ENCODE peak calls at places on chromosome 17, in eight cellular contexts. W is HCT116, B is IMR-90, X is uterus, Q is adrenal gland, T is stomach, A is esophagus squamous epithelium, D is K562. M is an unnamed sample.
A peak's percentile ranks its signal among the peaks of the same experiment; 100 is the strongest.

GRCh38 chr17:55549140-55549539 is 37.9 kb upstream of the SMIM36 start:
- DNase-seq in W (peak; percentile 40), B (no peak), X (no peak), Q (no peak), T (no peak), A (no peak), D (peak; percentile 39), M (no peak)

GRCh38 chr17:29179232-29180036 is 764 bp downstream of the MYO18A start:
- DNase-seq in W (no peak), B (no peak), X (peak; percentile 33), Q (peak; percentile 58), T (peak; percentile 90), A (no peak), D (peak; percentile 92), M (peak; percentile 45)

GRCh38 chr17:80195141-80195540 is 25.0 kb downstream of the SGSH start:
- DNase-seq in W (no peak), B (no peak), X (no peak), Q (no peak), T (no peak), A (no peak), D (no peak), M (no peak)

GRCh38 chr17:57293077-57293476 is 36.8 kb downstream of the MSI2 start:
- DNase-seq in W (peak; percentile 68), B (no peak), X (no peak), Q (no peak), T (no peak), A (no peak), D (no peak), M (peak; percentile 86)

GRCh38 chr17:6269474-6269873 is 165.4 kb downstream of the AIPL1 start:
- DNase-seq in W (peak; percentile 6), B (peak; percentile 28), X (no peak), Q (no peak), T (no peak), A (no peak), D (peak; percentile 24), M (no peak)

GRCh38 chr17:80539022-80539421 is 5.6 kb upstream of the RPTOR start:
- DNase-seq in W (no peak), B (no peak), X (no peak), Q (no peak), T (no peak), A (no peak), D (no peak), M (no peak)

GRCh38 chr17:9116861-9117568 is 95.7 kb downstream of the NTN1 start:
- DNase-seq in W (no peak), B (no peak), X (no peak), Q (no peak), T (no peak), A (no peak), D (no peak), M (no peak)

GRCh38 chr17:18291718-18292540 is 22.9 kb downstream of the TOP3A start:
- DNase-seq in W (no peak), B (no peak), X (no peak), Q (no peak), T (no peak), A (no peak), D (no peak), M (no peak)

GRCh38 chr17:4144411-4144747 is 1.4 kb downstream of the CYB5D2 start:
- DNase-seq in W (no peak), B (no peak), X (no peak), Q (no peak), T (no peak), A (no peak), D (no peak), M (no peak)

GRCh38 chr17:4140125-4140524 is 2.7 kb downstream of the ZZEF1 start:
- DNase-seq in W (no peak), B (no peak), X (no peak), Q (no peak), T (no peak), A (no peak), D (no peak), M (no peak)

GRCh38 chr17:4147751-4148310 is 4.8 kb downstream of the CYB5D2 start:
- DNase-seq in W (no peak), B (peak; percentile 43), X (no peak), Q (no peak), T (no peak), A (no peak), D (no peak), M (no peak)

GRCh38 chr17:4142107-4142900 is 526 bp downstream of the ZZEF1 start:
- DNase-seq in W (no peak), B (peak; percentile 17), X (no peak), Q (peak; percentile 65), T (peak; percentile 32), A (no peak), D (no peak), M (no peak)

DNA sequence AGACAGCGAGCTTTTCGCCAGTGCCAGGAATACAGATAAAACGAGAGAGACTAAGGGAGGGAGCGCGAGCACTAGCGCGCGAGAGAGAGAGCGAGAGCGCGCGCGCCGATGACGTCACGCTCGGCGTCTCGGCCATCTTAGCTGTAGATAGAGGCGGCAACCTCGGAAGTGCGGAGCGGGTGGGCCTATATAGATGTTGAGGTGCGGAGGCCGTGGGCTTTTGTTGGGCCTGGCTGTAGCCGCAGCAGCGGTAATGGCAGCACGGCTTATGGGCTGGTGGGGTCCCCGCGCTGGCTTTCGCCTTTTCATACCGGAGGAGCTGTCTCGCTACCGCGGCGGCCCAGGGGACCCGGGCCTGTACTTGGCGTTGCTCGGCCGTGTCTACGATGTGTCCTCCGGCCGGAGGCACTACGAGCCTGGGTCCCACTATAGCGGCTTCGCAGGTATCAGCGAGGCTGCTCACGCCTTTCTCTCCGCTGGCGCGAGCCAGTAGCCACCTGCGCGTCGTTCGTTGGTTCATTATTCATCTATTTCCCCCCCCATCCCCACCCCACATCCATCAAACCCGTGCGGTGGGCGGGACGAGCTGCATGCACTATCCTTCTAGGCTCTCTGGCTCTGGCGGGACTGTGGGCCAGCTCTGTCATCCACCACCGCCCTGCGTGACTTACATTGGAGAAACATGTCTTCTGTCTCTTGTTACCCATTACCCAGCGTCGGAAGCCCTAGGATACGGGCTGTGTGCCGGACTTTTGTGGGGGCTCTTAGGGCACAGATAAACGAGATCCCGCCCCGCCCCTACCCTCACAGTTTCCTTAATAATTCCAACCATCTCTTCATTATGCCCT is 790 bp downstream of the CYB5D2 start:
- DNase-seq in W (peak; percentile 87), B (peak; percentile 92), X (peak; percentile 91), Q (peak; percentile 97), T (peak; percentile 93), A (peak; percentile 61), D (peak; percentile 83), M (peak; percentile 92)
- TF ChIP-seq POLR2A in W (peak; percentile 81), B (peak; percentile 88), X (peak; percentile 74), Q (peak; percentile 77), T (no peak), A (no peak), D (peak; percentile 80), M (peak; percentile 75)

DNA sequence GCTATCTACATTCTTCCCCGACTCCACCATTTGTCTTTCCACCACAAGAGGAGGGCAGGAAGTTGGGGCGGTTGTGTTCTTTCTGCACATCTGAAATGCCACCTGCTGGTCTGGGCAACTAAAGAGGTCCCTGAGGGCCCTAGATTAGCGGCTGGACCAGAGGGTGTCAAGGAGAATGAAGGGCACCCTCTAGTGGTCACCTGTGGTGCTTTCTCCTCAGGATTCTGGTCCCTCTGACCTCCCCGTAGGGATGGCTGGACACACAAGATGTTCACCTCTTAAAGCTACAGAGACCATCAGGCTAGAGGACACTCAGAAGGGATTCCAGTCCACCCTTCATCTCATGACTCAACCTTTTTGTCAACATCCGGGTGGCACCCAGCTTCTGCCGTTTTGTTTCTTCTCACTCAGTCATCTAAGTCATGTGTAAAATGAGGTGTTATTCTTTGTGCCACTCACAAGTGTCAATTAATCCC is 2.9 kb upstream of the SCIMP start:
- DNase-seq in W (peak; percentile 65), B (peak; percentile 50), X (no peak), Q (peak; percentile 83), T (peak; percentile 61), A (no peak), D (peak; percentile 77), M (peak; percentile 63)
- TF ChIP-seq CTCF in W (peak; percentile 89), B (peak; percentile 59), X (no peak), Q (peak; percentile 65), T (peak; percentile 27), A (peak; percentile 46), D (peak; percentile 90), M (no peak)

DNA sequence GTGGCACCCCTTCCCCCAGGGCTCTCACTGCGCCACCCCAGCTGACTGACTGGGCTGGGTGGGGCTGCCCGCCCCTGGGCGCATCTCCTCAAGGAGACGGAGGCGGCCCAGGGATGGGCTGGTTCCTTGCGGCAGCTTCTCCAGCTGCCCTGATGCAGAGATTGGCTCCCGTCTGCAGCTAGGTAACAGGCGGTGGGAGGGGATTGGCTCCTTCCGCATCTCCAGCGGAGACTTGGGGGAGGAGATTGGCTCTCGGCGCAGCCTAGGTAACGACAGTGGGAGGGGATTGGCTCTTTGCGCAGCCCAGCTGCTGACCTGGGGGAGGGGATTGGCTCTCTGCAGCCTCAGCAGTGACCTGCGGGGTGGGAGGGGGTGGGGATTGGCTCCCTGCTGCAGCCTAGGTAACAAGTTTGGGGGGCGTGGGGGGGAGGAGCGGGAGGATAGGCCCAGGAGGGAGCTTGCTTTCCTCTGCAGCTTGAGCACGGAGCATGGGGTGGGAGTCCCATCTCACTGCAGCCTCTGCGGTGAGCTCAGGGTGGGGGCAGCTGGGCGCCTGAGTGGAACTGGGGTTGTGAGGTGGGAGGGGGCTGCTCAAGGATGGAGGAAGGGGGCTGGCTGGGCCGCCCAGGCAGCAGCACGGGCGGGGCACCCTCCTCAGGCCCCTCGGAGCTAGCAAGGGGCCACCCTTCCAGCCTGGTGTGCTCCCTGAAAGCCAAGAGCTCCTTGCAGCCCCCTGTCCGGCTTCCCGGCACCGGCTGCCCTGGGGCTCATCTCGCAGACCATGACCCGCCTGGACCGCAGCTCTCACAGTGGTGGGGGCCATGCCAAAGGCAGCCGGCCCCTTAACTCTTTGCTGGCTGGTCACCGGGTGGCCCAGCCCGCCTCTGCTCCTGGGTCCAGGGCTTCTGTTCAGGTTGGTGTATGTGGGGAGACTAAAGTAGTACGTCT is 6.4 kb downstream of the NFE2L1 start:
- DNase-seq in W (no peak), B (peak; percentile 60), X (peak; percentile 83), Q (peak; percentile 96), T (peak; percentile 53), A (no peak), D (peak; percentile 80), M (peak; percentile 69)
- TF ChIP-seq POLR2A in W (no peak), B (no peak), X (peak; percentile 10), Q (no peak), T (no peak), A (no peak), D (no peak), M (no peak)

GRCh38 chr17:82433560-82434215 is 15.3 kb upstream of the OGFOD3 start:
- DNase-seq in W (no peak), B (no peak), X (no peak), Q (no peak), T (no peak), A (no peak), D (no peak), M (no peak)

GRCh38 chr17:82428546-82428945 is 10.2 kb upstream of the OGFOD3 start:
- DNase-seq in W (no peak), B (no peak), X (no peak), Q (no peak), T (no peak), A (no peak), D (no peak), M (no peak)

GRCh38 chr17:82434216-82434565 is 15.8 kb upstream of the OGFOD3 start:
- DNase-seq in W (no peak), B (no peak), X (no peak), Q (no peak), T (no peak), A (no peak), D (no peak), M (no peak)

GRCh38 chr17:82432017-82432416 is 13.6 kb upstream of the OGFOD3 start:
- DNase-seq in W (no peak), B (no peak), X (no peak), Q (no peak), T (no peak), A (no peak), D (no peak), M (no peak)

DNA sequence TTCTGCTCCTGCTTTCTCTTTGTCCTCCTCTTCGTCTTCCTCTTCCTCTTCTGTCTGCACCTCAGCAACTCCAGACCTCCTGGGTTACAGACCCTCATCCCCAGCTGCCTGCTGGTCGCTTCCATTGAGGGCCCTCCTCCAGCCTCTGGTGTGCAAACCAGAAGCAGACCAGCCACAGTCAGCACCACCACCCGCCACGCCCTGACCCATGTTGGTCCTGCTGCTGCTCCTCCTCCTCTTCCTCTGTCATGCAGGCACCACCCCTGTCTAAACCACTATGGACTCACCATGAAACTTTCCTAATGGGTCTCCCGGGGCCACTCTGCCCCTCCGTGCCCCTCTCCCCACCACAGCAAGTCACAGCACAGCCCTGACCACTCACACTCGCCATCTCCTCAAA is 11.4 kb upstream of the OGFOD3 start:
- DNase-seq in W (no peak), B (no peak), X (no peak), Q (no peak), T (no peak), A (no peak), D (no peak), M (no peak)
- TF ChIP-seq CTCF in W (no peak), B (no peak), X (no peak), Q (no peak), T (no peak), A (no peak), D (no peak), M (no peak)

M was measured in breast epithelium.